ENCODE peak calls at places on chromosomes 16 and 17, in six cellular contexts. Y is central memory CD4-positive, alpha-beta T cell; M is NCI-H1048; I is fibroblast of lung; N is anterior cingulate cortex; J is stimulated activated naive B cell treated with anti-CD40 and anti-IgM and Interleukin-4, amounts not matched to agents 10 μg/mL and 1 μg/mL and 100 μg/mL, for 72 hours. G is an unnamed sample.

GRCh38 chr16:2085669-2086068 is 37.9 kb downstream of the TSC2 start:
- DNase-seq in M (no peak), I (no peak), J (no peak), N (no peak), Y (no peak), G (no peak)

GRCh38 chr16:17366299-17366961 is 104.3 kb downstream of the XYLT1 start:
- DNase-seq in N (no peak), J (no peak), Y (no peak), I (no peak), M (no peak), G (no peak)

GRCh38 chr16:85492617-85492957 is 120.5 kb upstream of the GSE1 start:
- DNase-seq in I (no peak), N (no peak), Y (no peak), J (peak), M (no peak), G (no peak)

GRCh38 chr16:86406056-86406455 is 104.3 kb upstream of the FOXF1 start:
- DNase-seq in I (peak), M (no peak), J (no peak), N (no peak), Y (no peak), G (no peak)

GRCh38 chr16:56916571-56917403 is 15.2 kb upstream of the HERPUD1 start:
- DNase-seq in N (no peak), M (no peak), I (no peak), J (peak), Y (peak), G (no peak)

GRCh38 chr16:83481589-83481988 is 326.2 kb upstream of the HSBP1 start:
- DNase-seq in I (no peak), J (no peak), M (no peak), Y (no peak), N (no peak), G (no peak)

GRCh38 chr16:6375471-6376075 is 957.1 kb upstream of the RBFOX1 start:
- DNase-seq in M (no peak), N (no peak), J (no peak), I (no peak), Y (no peak), G (no peak)

GRCh38 chr17:50151937-50152547 is 1.6 kb upstream of the PPP1R9B start:
- DNase-seq in N (peak), Y (peak), I (peak), J (peak), M (peak), G (peak)

GRCh38 chr17:58621174-58621573 is 70.7 kb downstream of the TEX14 start:
- DNase-seq in Y (no peak), I (no peak), N (no peak), J (peak), M (no peak), G (no peak)

GRCh38 chr16:10827691-10828341 is 9.2 kb upstream of the TVP23A start:
- DNase-seq in I (peak), J (no peak), Y (no peak), N (peak), M (no peak), G (peak)

GRCh38 chr16:87621976-87622713 is 19.8 kb downstream of the JPH3 start:
- DNase-seq in N (no peak), J (no peak), M (no peak), I (no peak), Y (no peak), G (no peak)

G was measured in tibial artery.